ENCODE peak calls at places on chromosomes 2 and 18, in six cellular contexts. One of them, this sample, is unnamed.

GRCh38 chr2:229431331-229431954 is 160.4 kb upstream of the PID1 start:
- DNase-seq in BJ: no peak
- DNase-seq in heart right ventricle: no peak
- DNase-seq in WTC11: no peak
- DNase-seq in GM12891: no peak
- DNase-seq in ureter: no peak
- DNase-seq in this sample: no peak

GRCh38 chr2:113390133-113390849 is 47.2 kb upstream of the ZNG1B start:
- DNase-seq in BJ: peak
- DNase-seq in heart right ventricle: peak
- DNase-seq in WTC11: peak
- DNase-seq in GM12891: peak
- DNase-seq in ureter: peak
- DNase-seq in this sample: peak

GRCh38 chr2:46988733-46989481 is 73.3 kb upstream of the MCFD2 start:
- DNase-seq in BJ: no peak
- DNase-seq in heart right ventricle: no peak
- DNase-seq in WTC11: peak
- DNase-seq in GM12891: no peak
- DNase-seq in ureter: no peak
- DNase-seq in this sample: no peak

GRCh38 chr2:67571785-67572718 is 174.9 kb downstream of the ETAA1 start:
- DNase-seq in BJ: no peak
- DNase-seq in heart right ventricle: no peak
- DNase-seq in WTC11: no peak
- DNase-seq in GM12891: no peak
- DNase-seq in ureter: no peak
- DNase-seq in this sample: no peak

GRCh38 chr2:191298306-191298705 is 53.1 kb downstream of the MYO1B start:
- DNase-seq in BJ: no peak
- DNase-seq in heart right ventricle: no peak
- DNase-seq in WTC11: no peak
- DNase-seq in GM12891: no peak
- DNase-seq in ureter: no peak
- DNase-seq in this sample: no peak

GRCh38 chr2:94870392-94871225 is 621 bp upstream of the TEKT4 start:
- DNase-seq in BJ: no peak
- DNase-seq in heart right ventricle: no peak
- DNase-seq in WTC11: peak
- DNase-seq in GM12891: peak
- DNase-seq in ureter: no peak
- DNase-seq in this sample: no peak

GRCh38 chr2:1272835-1273234 is 140.4 kb upstream of the TPO start:
- DNase-seq in BJ: no peak
- DNase-seq in heart right ventricle: no peak
- DNase-seq in WTC11: no peak
- DNase-seq in GM12891: no peak
- DNase-seq in ureter: no peak
- DNase-seq in this sample: no peak

GRCh38 chr18:8966819-8967218 is 135.7 kb upstream of the NDUFV2 start:
- DNase-seq in BJ: no peak
- DNase-seq in heart right ventricle: no peak
- DNase-seq in WTC11: no peak
- DNase-seq in GM12891: no peak
- DNase-seq in ureter: no peak
- DNase-seq in this sample: no peak

GRCh38 chr18:74342416-74343043 is 26.9 kb downstream of the C18orf63 start:
- DNase-seq in BJ: peak
- DNase-seq in heart right ventricle: peak
- DNase-seq in WTC11: no peak
- DNase-seq in GM12891: no peak
- DNase-seq in ureter: no peak
- DNase-seq in this sample: peak

GRCh38 chr2:172484253-172484652 is 56.9 kb downstream of the ITGA6 start:
- DNase-seq in BJ: no peak
- DNase-seq in heart right ventricle: no peak
- DNase-seq in WTC11: no peak
- DNase-seq in GM12891: no peak
- DNase-seq in ureter: no peak
- DNase-seq in this sample: no peak

GRCh38 chr2:13481201-13481600 is 764.5 kb downstream of the TRIB2 start:
- DNase-seq in BJ: no peak
- DNase-seq in heart right ventricle: no peak
- DNase-seq in WTC11: no peak
- DNase-seq in GM12891: no peak
- DNase-seq in ureter: no peak
- DNase-seq in this sample: no peak

GRCh38 chr2:80363951-80364350 is 59.4 kb upstream of the LRRTM1 start:
- DNase-seq in BJ: no peak
- DNase-seq in heart right ventricle: no peak
- DNase-seq in WTC11: no peak
- DNase-seq in GM12891: no peak
- DNase-seq in ureter: no peak
- DNase-seq in this sample: no peak

GRCh38 chr2:184410160-184410559 is 188.2 kb upstream of the ZNF804A start:
- DNase-seq in BJ: no peak
- DNase-seq in heart right ventricle: no peak
- DNase-seq in WTC11: no peak
- DNase-seq in GM12891: no peak
- DNase-seq in ureter: no peak
- DNase-seq in this sample: no peak

GRCh38 chr2:158973511-158973956 is 5.1 kb downstream of the TANC1 start:
- DNase-seq in BJ: no peak
- DNase-seq in heart right ventricle: no peak
- DNase-seq in WTC11: no peak
- DNase-seq in GM12891: no peak
- DNase-seq in ureter: no peak
- DNase-seq in this sample: no peak

GRCh38 chr2:211469660-211470059 is 913.3 kb downstream of the CPS1 start:
- DNase-seq in BJ: no peak
- DNase-seq in heart right ventricle: no peak
- DNase-seq in WTC11: no peak
- DNase-seq in GM12891: no peak
- DNase-seq in ureter: no peak
- DNase-seq in this sample: no peak

GRCh38 chr2:106581755-106582430 is 94.7 kb downstream of the CD8B2 start:
- DNase-seq in BJ: no peak
- DNase-seq in heart right ventricle: peak
- DNase-seq in WTC11: peak
- DNase-seq in GM12891: peak
- DNase-seq in ureter: no peak
- DNase-seq in this sample: peak

GRCh38 chr18:53991202-53991601 is 233.3 kb downstream of the MBD2 start:
- DNase-seq in BJ: peak
- DNase-seq in heart right ventricle: no peak
- DNase-seq in WTC11: no peak
- DNase-seq in GM12891: no peak
- DNase-seq in ureter: no peak
- DNase-seq in this sample: no peak

GRCh38 chr2:191635333-191636234 is 42.4 kb upstream of the NABP1 start:
- DNase-seq in BJ: peak
- DNase-seq in heart right ventricle: no peak
- DNase-seq in WTC11: no peak
- DNase-seq in GM12891: no peak
- DNase-seq in ureter: no peak
- DNase-seq in this sample: no peak

GRCh38 chr2:1886405-1886992 is 142.2 kb upstream of the PXDN start:
- DNase-seq in BJ: no peak
- DNase-seq in heart right ventricle: peak
- DNase-seq in WTC11: peak
- DNase-seq in GM12891: peak
- DNase-seq in ureter: peak
- DNase-seq in this sample: peak

GRCh38 chr2:21098294-21098693 is 25.5 kb upstream of the TDRD15 start:
- DNase-seq in BJ: no peak
- DNase-seq in heart right ventricle: no peak
- DNase-seq in WTC11: no peak
- DNase-seq in GM12891: no peak
- DNase-seq in ureter: no peak
- DNase-seq in this sample: no peak

GRCh38 chr2:24926602-24927252 is 6.7 kb upstream of the ADCY3 start:
- DNase-seq in BJ: no peak
- DNase-seq in heart right ventricle: peak
- DNase-seq in WTC11: no peak
- DNase-seq in GM12891: peak
- DNase-seq in ureter: peak
- DNase-seq in this sample: peak

This sample was measured in transverse colon.